ENCODE peak calls at places on chromosomes 12 and 14, in four cellular contexts. V is kidney epithelial cell, O is fibroblast of villous mesenchyme, E is cardiac muscle cell. F is an unnamed sample.

GRCh38 chr12:76546889-76547288 is 12.7 kb downstream of the OSBPL8 start:
- DNase-seq in E (no peak), O (no peak), V (no peak), F (no peak)

GRCh38 chr14:20732477-20732876 is 13.2 kb upstream of the EDDM3A start:
- DNase-seq in E (no peak), O (no peak), V (no peak), F (no peak)

GRCh38 chr14:37587438-37587837 is 7.6 kb downstream of the FOXA1 start:
- DNase-seq in E (no peak), O (no peak), V (no peak), F (no peak)

GRCh38 chr12:41277019-41277770 is 89.1 kb downstream of the PDZRN4 start:
- DNase-seq in V (peak), E (peak), O (peak), F (peak)

GRCh38 chr12:4824415-4824814 is 85.3 kb upstream of the KCNA1 start:
- DNase-seq in E (peak), V (peak), O (peak), F (peak)

GRCh38 chr14:24147761-24148428 is 597 bp downstream of the RNF31 start:
- DNase-seq in V (no peak), O (no peak), E (no peak), F (no peak)

GRCh38 chr14:59292028-59292427 is 103.6 kb downstream of the DAAM1 start:
- DNase-seq in E (no peak), O (no peak), V (no peak), F (no peak)

GRCh38 chr12:47079894-47080724 is at the start of gene AMIGO2:
- DNase-seq in V (no peak), O (peak), E (peak), F (peak)

GRCh38 chr14:60721331-60722162 is 2.6 kb downstream of the SIX4 start:
- DNase-seq in V (no peak), O (peak), E (peak), F (peak)

GRCh38 chr14:92531151-92531873 is 17.7 kb downstream of the RIN3 start:
- DNase-seq in V (no peak), E (no peak), O (no peak), F (no peak)

GRCh38 chr14:36302823-36303222 is 17.6 kb downstream of the MBIP start:
- DNase-seq in E (no peak), O (no peak), V (no peak), F (no peak)

GRCh38 chr12:83147341-83147740 is 460.6 kb downstream of the TMTC2 start:
- DNase-seq in O (no peak), E (no peak), V (no peak), F (no peak)

GRCh38 chr12:18492372-18493025 is 231.2 kb downstream of the PIK3C2G start:
- DNase-seq in V (no peak), E (peak), O (peak), F (peak)

GRCh38 chr14:63896278-63896720 is 43.5 kb downstream of the SYNE2 start:
- DNase-seq in E (peak), O (peak), V (peak), F (peak)

GRCh38 chr12:93279849-93280412 is 97.8 kb upstream of the NUDT4 start:
- DNase-seq in O (no peak), E (no peak), V (no peak), F (no peak)

GRCh38 chr14:71011479-71011878 is 104.2 kb downstream of the PCNX1 start:
- DNase-seq in E (peak), O (no peak), V (no peak), F (no peak)

GRCh38 chr14:61547186-61548121 is 147.9 kb upstream of the HIF1A start:
- DNase-seq in E (peak), O (peak), V (no peak), F (peak)

GRCh38 chr12:57238854-57239554 is 9.5 kb downstream of the SHMT2 start:
- DNase-seq in V (peak), O (peak), E (peak), F (peak)

GRCh38 chr12:65334534-65334933 is 56.1 kb downstream of the MSRB3 start:
- DNase-seq in O (peak), E (no peak), V (no peak), F (no peak)

GRCh38 chr12:117472983-117473382 is 111.6 kb upstream of the NOS1 start:
- DNase-seq in E (no peak), V (no peak), O (no peak), F (no peak)

GRCh38 chr12:112169966-112170365 is 44.6 kb downstream of the TRAFD1 start:
- DNase-seq in V (no peak), E (no peak), O (no peak), F (no peak)

GRCh38 chr14:94447986-94448808 is 4.4 kb downstream of the SERPINA11 start:
- DNase-seq in E (no peak), O (no peak), V (no peak), F (no peak)

GRCh38 chr14:58849609-58850008 is 211.8 kb downstream of the DACT1 start:
- DNase-seq in O (no peak), E (no peak), V (no peak), F (no peak)

GRCh38 chr12:49626169-49626835 is 2.9 kb downstream of the PRPF40B start:
- DNase-seq in E (no peak), V (no peak), O (no peak), F (no peak)

GRCh38 chr12:121452356-121453021 is 52.6 kb downstream of the RNF34 start:
- DNase-seq in O (peak), V (no peak), E (no peak), F (no peak)

GRCh38 chr14:24241829-24242443 is 487 bp downstream of the TINF2 start:
- DNase-seq in O (peak), E (peak), V (no peak), F (peak)

GRCh38 chr12:125340791-125341190 is 275.6 kb downstream of the AACS start:
- DNase-seq in V (no peak), O (peak), E (peak), F (peak)

GRCh38 chr14:21231020-21231652 is 38.1 kb downstream of the HNRNPC start:
- DNase-seq in V (no peak), E (no peak), O (no peak), F (no peak)

GRCh38 chr14:104393898-104394605 is 185.5 kb upstream of the C14orf180 start:
- DNase-seq in V (no peak), O (peak), E (no peak), F (no peak)

GRCh38 chr14:105140581-105140980 is 28.0 kb downstream of the JAG2 start:
- DNase-seq in O (no peak), E (no peak), V (no peak), F (no peak)

GRCh38 chr12:112107728-112108447 is 695 bp downstream of the NAA25 start:
- DNase-seq in O (no peak), E (peak), V (no peak), F (no peak)

GRCh38 chr12:92075425-92075891 is 70.2 kb downstream of the BTG1 start:
- DNase-seq in V (no peak), O (peak), E (peak), F (peak)

GRCh38 chr12:118357327-118358007 is 15.2 kb downstream of the TAOK3 start:
- DNase-seq in O (no peak), E (peak), V (no peak), F (peak)

GRCh38 chr14:106872619-106873446 is 1346.5 kb downstream of the TMEM121 start:
- DNase-seq in E (no peak), V (no peak), O (no peak), F (no peak)

GRCh38 chr14:92254786-92255185 is 68.2 kb upstream of the SLC24A4 start:
- DNase-seq in O (peak), V (no peak), E (peak), F (peak)

GRCh38 chr12:69129014-69129413 is 110.4 kb upstream of the CPSF6 start:
- DNase-seq in E (peak), V (no peak), O (peak), F (no peak)
- H3K4me3 ChIP-seq in E (no peak), V (no peak), O (no peak), F (no peak)

GRCh38 chr12:8612629-8613028 is at the start of gene AICDA:
- DNase-seq in E (no peak), V (no peak), O (no peak), F (no peak)

GRCh38 chr12:8605057-8605456 is 7.6 kb downstream of the AICDA start:
- DNase-seq in E (no peak), O (no peak), V (no peak), F (no peak)

GRCh38 chr12:8603858-8604257 is 8.8 kb downstream of the AICDA start:
- DNase-seq in O (no peak), V (no peak), E (no peak), F (no peak)

DNA sequence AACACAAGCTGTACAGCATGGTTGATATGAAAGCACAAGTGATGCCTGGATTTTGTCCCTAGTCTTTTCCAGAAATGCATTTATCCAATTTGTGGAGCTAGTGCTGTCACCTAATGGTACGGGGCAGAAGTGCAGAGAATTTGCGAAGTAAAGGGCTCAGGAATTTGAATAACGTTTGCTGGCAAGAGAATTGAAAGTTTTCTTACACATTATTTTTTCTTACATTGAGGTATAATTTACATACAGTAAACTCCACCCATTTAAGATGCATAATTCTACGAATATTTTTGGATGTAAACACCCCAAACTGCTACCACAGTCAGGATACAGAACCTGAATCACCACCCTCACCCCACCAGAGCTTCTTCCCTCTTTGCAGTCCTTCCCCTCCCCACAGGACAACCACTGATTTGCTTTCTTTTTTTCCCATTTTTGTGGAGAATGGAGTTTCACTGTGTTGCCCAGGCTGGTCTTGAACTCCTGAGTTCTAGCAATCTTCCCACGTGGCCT is 3.5 kb downstream of the AICDA start:
- DNase-seq in E (peak), V (no peak), O (peak), F (peak)
- TF ChIP-seq CTCF in E (peak), V (peak), O (peak), F (peak)

DNA sequence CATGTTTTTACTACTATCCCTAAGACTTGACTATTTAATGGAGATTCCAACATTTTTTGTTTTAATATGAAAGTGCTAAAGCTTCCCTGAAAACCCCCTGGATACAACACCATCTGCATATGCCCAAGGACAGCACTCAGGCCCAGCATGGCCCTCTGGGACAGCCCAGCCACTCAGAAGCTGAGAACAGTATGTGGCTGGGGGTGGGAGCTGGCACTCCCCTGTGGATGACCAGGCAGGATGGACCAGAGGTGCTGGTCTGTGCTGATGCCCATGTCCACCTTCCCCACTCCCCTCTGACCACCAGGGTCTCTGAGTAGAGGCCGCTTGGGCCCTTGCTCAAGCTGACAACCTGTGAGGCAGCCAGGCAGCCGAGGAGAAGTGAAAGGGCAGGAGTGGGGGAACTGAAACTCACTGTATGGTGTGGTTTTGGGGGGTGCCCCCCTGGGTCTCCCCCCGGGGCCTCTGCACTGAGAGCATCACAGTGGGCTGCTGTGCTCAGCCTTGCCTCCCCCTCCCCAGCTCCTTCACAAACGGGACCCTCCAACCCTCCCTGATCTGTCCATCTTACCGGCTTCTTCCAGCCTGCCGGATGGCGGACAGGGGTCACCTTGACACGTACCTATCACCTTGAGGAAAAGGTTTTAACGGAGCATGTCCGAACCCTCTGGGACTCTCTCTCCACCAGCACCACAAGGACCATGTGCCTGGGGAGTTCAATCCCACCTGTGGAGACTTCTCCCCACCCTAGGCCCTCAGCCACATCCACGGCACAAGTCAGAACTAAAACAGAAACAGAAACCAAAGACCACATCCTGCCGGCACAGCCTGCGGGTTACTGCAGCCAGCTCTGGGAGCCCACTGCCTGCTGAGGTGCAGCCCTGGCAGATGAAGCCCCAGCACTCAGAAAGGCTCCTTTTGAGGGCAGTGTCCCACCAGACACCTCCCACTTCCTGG is at the start of gene TMEM229B:
- DNase-seq in O (peak), E (no peak), V (no peak), F (peak)
- H3K4me3 ChIP-seq in O (no peak), E (no peak), V (no peak), F (no peak)

GRCh38 chr14:54724123-54724522 is 157.2 kb downstream of the SAMD4A start:
- DNase-seq in O (no peak), V (no peak), E (no peak), F (no peak)

GRCh38 chr14:54724772-54725325 is 157.9 kb downstream of the SAMD4A start:
- DNase-seq in E (no peak), V (no peak), O (no peak), F (no peak)

GRCh38 chr14:54725998-54726397 is 159.1 kb downstream of the SAMD4A start:
- DNase-seq in E (no peak), O (no peak), V (no peak), F (no peak)

GRCh38 chr14:54719406-54719805 is 152.5 kb downstream of the SAMD4A start:
- DNase-seq in E (no peak), O (no peak), V (no peak), F (no peak)

GRCh38 chr14:54722791-54723432 is 156.0 kb downstream of the SAMD4A start:
- DNase-seq in V (no peak), E (peak), O (peak), F (peak)
- TF ChIP-seq CTCF in V (peak), E (peak), O (peak), F (peak)

GRCh38 chr12:84277986-84278385 is 634.6 kb downstream of the SLC6A15 start:
- DNase-seq in E (no peak), V (no peak), O (no peak), F (no peak)
- H3K4me3 ChIP-seq in E (no peak), V (no peak), O (no peak), F (no peak)

DNA sequence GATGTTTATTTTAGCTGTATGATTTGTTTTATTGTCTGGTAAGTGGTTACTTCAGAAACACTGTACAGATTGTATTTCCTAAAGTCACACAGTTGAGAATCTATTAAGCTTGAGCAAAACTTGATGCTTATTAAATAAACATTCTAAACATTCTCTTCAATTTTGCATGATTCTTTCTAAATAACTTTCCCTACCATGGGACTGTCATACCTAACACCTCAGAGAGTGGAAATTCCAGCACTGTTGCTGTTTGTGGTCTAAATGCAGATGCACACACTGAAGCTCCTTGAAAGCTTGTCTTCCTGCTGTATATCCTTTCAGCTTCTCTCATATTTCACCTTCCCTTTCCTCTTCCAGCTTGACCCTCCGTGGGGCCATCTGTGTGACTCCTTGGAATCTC is 392.0 kb downstream of the LRIG3 start:
- DNase-seq in E (no peak), O (peak), V (no peak), F (peak)
- TF ChIP-seq CTCF in E (no peak), O (no peak), V (no peak), F (no peak)

DNA sequence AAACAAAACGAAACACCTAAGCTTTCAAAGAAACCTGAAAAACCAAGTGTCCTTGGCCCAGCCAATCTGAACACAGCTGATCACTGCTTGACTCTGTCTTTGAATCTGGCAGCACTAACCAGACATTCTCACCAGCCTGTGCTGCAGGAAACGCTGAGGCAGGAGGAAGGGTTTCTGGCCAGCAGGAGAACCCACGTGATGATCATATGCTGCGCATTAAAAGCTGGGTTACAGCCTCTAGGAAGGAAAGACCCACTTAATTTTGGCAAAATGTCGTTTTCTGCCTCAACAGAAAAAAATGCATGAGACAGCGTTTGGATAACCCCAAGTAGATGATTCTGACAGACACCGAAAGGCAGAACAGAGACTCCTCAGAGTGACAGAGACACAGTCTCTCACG is 9.8 kb downstream of the APPL2 start:
- DNase-seq in O (peak), E (peak), V (no peak), F (peak)
- H3K4me3 ChIP-seq in O (no peak), E (no peak), V (no peak), F (no peak)

GRCh38 chr14:55513491-55513890 is 66.5 kb upstream of the KTN1 start:
- DNase-seq in V (no peak), E (no peak), O (no peak), F (no peak)
- TF ChIP-seq CTCF in V (no peak), E (no peak), O (no peak), F (no peak)

GRCh38 chr12:3299929-3300832 is 190.8 kb upstream of the PRMT8 start:
- DNase-seq in O (peak), E (peak), V (peak), F (peak)
- H3K4me3 ChIP-seq in O (peak), E (no peak), V (no peak), F (no peak)

GRCh38 chr14:72636094-72636493 is 257.8 kb downstream of the DPF3 start:
- DNase-seq in V (no peak), E (no peak), O (no peak), F (no peak)

GRCh38 chr14:72632727-72633126 is 261.2 kb downstream of the DPF3 start:
- DNase-seq in E (no peak), O (no peak), V (no peak), F (no peak)

GRCh38 chr14:72636871-72637270 is 257.0 kb downstream of the DPF3 start:
- DNase-seq in O (no peak), E (no peak), V (no peak), F (no peak)

GRCh38 chr14:72633551-72633950 is 260.4 kb downstream of the DPF3 start:
- DNase-seq in O (no peak), V (no peak), E (no peak), F (no peak)

DNA sequence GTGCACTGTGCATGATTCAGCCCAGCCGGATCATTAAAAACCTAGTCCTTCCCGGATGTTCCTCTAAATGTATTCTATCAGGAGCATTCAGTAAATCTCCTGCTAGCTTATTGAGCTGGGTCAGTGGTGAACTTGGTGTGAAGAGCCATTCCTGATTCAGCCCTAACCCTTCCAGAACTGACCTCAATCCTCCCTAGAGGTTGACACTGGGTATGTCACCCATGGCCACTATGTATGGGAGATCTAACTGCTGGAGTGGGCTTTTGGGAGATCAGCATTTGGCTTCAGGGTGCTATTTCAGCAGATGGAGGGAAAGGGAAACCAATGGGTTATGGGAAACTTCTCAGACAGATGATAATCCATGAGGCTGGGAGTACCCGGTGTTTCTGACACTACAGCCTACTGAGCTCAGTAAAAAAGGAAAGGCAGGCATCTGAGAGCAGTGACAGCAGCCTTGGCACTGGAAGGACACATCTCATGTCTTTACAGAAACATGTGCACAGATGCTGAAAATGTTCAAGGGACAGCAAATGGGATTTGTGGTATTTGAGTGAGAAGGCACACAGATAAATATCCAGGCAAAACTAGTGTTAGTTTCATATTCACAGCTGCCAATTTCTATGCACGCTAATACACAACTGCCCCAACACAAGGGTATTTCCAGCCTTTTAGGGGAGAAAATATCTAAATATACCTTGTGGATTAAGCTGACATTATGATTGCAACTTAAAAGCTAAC is 258.8 kb downstream of the DPF3 start:
- DNase-seq in V (no peak), O (no peak), E (no peak), F (no peak)
- TF ChIP-seq CTCF in V (no peak), O (no peak), E (no peak), F (no peak)